ENCODE peak calls at places on chromosome 9, in eight cellular contexts. Z is adrenal gland, O is heart left ventricle, B is H1, V is esophagus squamous epithelium, P is IMR-90, S is thyroid gland, J is ovary. L is an unnamed sample.

GRCh38 chr9:111914749-111915424 is 18.3 kb downstream of the UGCG start:
- DNase-seq in Z (no peak), O (no peak), B (no peak), J (no peak), S (no peak), V (no peak), P (no peak), L (no peak)

GRCh38 chr9:70765935-70766334 is 351.5 kb upstream of the KLF9 start:
- DNase-seq in J (no peak), B (no peak), Z (no peak), S (no peak), P (no peak), V (no peak), O (no peak), L (no peak)

GRCh38 chr9:18438300-18438925 is 35.5 kb upstream of the ADAMTSL1 start:
- DNase-seq in Z (no peak), V (no peak), O (peak), P (peak), J (peak), S (peak), B (peak), L (peak)

GRCh38 chr9:15306068-15306756 is 804 bp downstream of the TTC39B start:
- DNase-seq in B (peak), S (peak), J (peak), Z (peak), O (peak), V (peak), P (peak), L (peak)

GRCh38 chr9:72211047-72211446 is 61.8 kb downstream of the GDA start:
- DNase-seq in J (no peak), P (no peak), Z (no peak), V (no peak), O (no peak), S (no peak), B (no peak), L (no peak)

GRCh38 chr9:561430-561829 is 280.1 kb upstream of the DMRT1 start:
- DNase-seq in V (no peak), J (no peak), O (no peak), Z (no peak), B (no peak), P (no peak), S (no peak), L (no peak)

GRCh38 chr9:5857928-5858327 is 25.0 kb upstream of the ERMP1 start:
- DNase-seq in S (no peak), B (no peak), J (no peak), Z (no peak), P (no peak), O (no peak), V (no peak), L (no peak)

GRCh38 chr9:20985851-20986600 is 45.4 kb downstream of the HACD4 start:
- DNase-seq in V (no peak), B (no peak), O (no peak), P (no peak), Z (no peak), J (no peak), S (no peak), L (no peak)

GRCh38 chr9:129080312-129080607 is 651 bp upstream of the DOLPP1 start:
- DNase-seq in J (no peak), O (no peak), S (no peak), P (no peak), V (no peak), B (no peak), Z (no peak), L (no peak)

GRCh38 chr9:33445389-33445881 is 2.0 kb downstream of the AQP3 start:
- DNase-seq in V (no peak), O (no peak), J (no peak), B (no peak), Z (no peak), P (no peak), S (peak), L (no peak)

GRCh38 chr9:100379862-100380261 is 27.1 kb upstream of the TEX10 start:
- DNase-seq in J (no peak), O (no peak), S (no peak), V (no peak), P (peak), B (no peak), Z (no peak), L (no peak)

GRCh38 chr9:104748359-104749031 is 1.0 kb downstream of the NIPSNAP3A start:
- DNase-seq in B (no peak), J (no peak), P (peak), Z (peak), S (no peak), V (no peak), O (no peak), L (no peak)

GRCh38 chr9:104747245-104747564 is 278 bp upstream of the NIPSNAP3A start:
- DNase-seq in S (no peak), B (no peak), Z (no peak), J (no peak), O (no peak), V (no peak), P (no peak), L (no peak)

GRCh38 chr9:104746285-104746684 is 1.2 kb upstream of the NIPSNAP3A start:
- DNase-seq in P (no peak), V (no peak), B (no peak), J (no peak), S (no peak), Z (no peak), O (no peak), L (no peak)

GRCh38 chr9:104746798-104747197 is 685 bp upstream of the NIPSNAP3A start:
- DNase-seq in V (no peak), P (no peak), Z (no peak), O (no peak), S (no peak), B (no peak), J (no peak), L (no peak)

GRCh38 chr9:104747565-104748358 is at the start of gene NIPSNAP3A:
- DNase-seq in J (peak), V (peak), B (peak), O (peak), S (peak), Z (peak), P (peak), L (peak)
- TF ChIP-seq POLR2A in J (peak), V (peak), B (peak), O (peak), S (peak), Z (peak), P (peak), L (no peak)

GRCh38 chr9:126051446-126052130 is 275.0 kb upstream of the MVB12B start:
- DNase-seq in P (no peak), S (no peak), B (no peak), V (no peak), J (no peak), O (no peak), Z (no peak), L (no peak)

GRCh38 chr9:126050605-126050990 is 276.0 kb upstream of the MVB12B start:
- DNase-seq in V (no peak), O (no peak), B (no peak), S (no peak), J (no peak), P (no peak), Z (no peak), L (no peak)

GRCh38 chr9:126052791-126053190 is 273.8 kb upstream of the MVB12B start:
- DNase-seq in P (no peak), V (no peak), Z (no peak), O (no peak), J (no peak), B (no peak), S (no peak), L (no peak)

GRCh38 chr9:126049088-126049487 is 277.5 kb upstream of the MVB12B start:
- DNase-seq in J (no peak), P (no peak), Z (no peak), V (no peak), S (no peak), B (no peak), O (no peak), L (no peak)

GRCh38 chr9:126049896-126050604 is 276.6 kb upstream of the MVB12B start:
- DNase-seq in O (no peak), J (no peak), Z (no peak), B (no peak), V (no peak), S (no peak), P (no peak), L (no peak)
- TF ChIP-seq CTCF in O (no peak), J (no peak), Z (no peak), B (no peak), V (no peak), S (no peak), P (no peak), L (no peak)

GRCh38 chr9:134644715-134645606 is 3.4 kb downstream of the COL5A1 start:
- DNase-seq in P (peak), V (no peak), O (peak), S (no peak), Z (peak), J (peak), B (no peak), L (peak)
- TF ChIP-seq POLR2A in P (no peak), V (peak), O (no peak), S (no peak), Z (no peak), J (no peak), B (no peak), L (no peak)

DNA sequence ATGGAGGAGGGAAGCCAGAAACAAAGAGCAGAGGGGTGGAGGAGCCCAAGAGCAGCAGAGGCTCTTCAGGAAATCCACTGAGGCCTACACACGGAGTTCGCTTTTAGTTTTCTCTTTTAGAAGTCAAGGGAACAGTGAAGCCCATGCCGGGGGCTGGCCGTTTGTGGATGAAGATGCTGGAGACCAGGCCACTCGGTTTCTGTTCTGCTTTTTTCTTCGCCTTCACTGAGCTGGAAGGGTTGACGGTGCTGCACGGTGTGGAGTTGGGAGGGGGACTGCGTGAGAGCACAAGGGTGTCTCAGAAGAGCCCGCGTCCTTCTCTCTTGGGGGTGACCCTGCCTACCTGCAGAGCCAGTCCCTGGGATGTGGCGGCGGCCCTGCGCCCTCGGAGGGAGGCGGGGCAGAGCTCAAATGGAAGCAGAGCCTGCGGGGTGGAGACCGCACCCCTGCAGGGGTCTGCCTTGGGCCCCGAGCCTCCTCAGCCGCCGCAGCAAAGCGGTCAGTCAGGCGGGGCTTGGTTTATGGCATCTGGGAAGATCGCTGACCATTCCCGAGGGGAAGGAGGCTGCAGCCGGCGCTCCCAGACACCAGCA is 68.4 kb upstream of the CACNA1B start:
- DNase-seq in P (no peak), V (no peak), B (no peak), O (no peak), Z (no peak), J (no peak), S (no peak), L (no peak)
- TF ChIP-seq CTCF in P (no peak), V (no peak), B (no peak), O (no peak), Z (no peak), J (no peak), S (no peak), L (no peak)

DNA sequence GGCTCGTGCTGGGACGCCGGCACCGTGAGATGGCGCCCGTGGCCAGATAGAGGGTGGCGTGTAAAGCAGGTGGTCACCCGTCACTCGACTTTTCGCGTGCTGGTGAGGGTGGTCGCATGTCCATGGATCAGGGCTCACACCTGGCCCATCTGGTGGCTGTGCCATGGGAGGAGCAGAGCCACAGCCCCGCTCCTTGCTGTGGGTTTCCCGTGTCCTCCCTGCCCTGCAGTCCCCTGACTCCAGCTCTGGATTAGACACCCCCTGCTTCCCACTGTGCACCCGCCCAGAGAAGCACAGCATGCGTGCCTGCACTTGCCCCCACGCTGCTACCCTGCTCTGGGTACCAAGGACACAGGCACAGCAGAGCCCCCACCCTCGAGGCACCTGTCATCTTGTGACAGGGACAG is 1.8 kb upstream of the TMEM250 start:
- DNase-seq in O (no peak), P (no peak), J (no peak), V (no peak), S (no peak), B (no peak), Z (no peak), L (no peak)
- TF ChIP-seq POLR2A in O (no peak), P (no peak), J (no peak), V (no peak), S (no peak), B (no peak), Z (no peak), L (no peak)

DNA sequence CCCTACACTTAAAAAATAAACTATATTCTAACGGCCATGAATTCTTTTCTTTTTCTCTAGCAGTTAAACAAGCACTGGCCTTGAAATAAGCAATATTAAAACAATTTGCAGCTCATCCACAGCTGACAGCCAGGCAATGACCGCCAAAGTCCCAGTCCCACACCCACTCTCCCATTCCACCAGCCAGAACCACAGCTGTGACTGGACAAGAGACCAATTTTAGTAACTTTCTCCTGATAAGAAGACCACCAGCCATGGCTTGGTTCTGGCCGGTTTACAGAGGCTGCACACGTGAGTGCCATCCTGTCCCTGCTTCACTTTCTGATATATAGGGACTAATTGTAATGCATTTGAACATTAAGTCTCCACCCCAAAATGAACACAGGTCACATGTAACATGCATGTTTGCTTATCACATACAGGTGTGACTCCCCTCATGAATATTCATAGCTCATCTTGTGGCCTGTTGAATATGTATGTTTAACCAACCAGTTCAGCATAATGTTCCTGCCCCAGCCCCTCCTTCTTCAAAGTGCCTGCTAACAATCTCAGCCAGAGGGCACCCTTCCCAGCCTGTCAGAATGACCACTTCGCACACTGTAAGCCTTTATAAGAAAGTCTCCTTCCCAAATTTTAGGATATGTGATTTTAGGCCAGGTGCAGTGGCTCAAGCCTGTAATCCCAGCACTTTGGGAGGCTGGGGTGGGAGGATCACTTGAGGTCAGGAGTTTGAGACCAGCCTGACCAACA is 23.9 kb upstream of the FANCC start:
- DNase-seq in Z (no peak), J (no peak), P (peak), V (no peak), B (no peak), O (no peak), S (no peak), L (no peak)
- TF ChIP-seq CTCF in Z (no peak), J (no peak), P (peak), V (no peak), B (peak), O (peak), S (peak), L (no peak)

GRCh38 chr9:121074370-121075250 is at the start of gene CNTRL:
- DNase-seq in Z (peak), J (peak), V (peak), S (peak), O (peak), B (peak), P (peak), L (peak)
- TF ChIP-seq POLR2A in Z (peak), J (peak), V (peak), S (peak), O (no peak), B (peak), P (peak), L (no peak)

L was measured in lower leg skin.